ENCODE peak calls at places on chromosomes 3 and 15, in four cellular contexts. Q is esophagus squamous epithelium; C is GM19239; L is activated CD8-positive, alpha-beta memory T cell treated with anti-CD3 and anti-CD28 coated beads for 48 hours. B is an unnamed sample.

GRCh38 chr15:98648654-98649537 is 557 bp downstream of the IGF1R start:
- DNase-seq in L (no peak), C (peak; percentile 48), Q (no peak), B (peak; percentile 74)

GRCh38 chr3:30331519-30331918 is 274.9 kb upstream of the TGFBR2 start:
- DNase-seq in Q (no peak), C (no peak), L (no peak), B (no peak)

GRCh38 chr3:64266065-64266874 is 41.0 kb upstream of the PRICKLE2 start:
- DNase-seq in Q (no peak), C (no peak), L (no peak), B (peak; percentile 74)

GRCh38 chr3:9769426-9770275 is at the start of gene CAMK1:
- DNase-seq in C (peak; percentile 59), Q (no peak), L (no peak), B (peak; percentile 43)

GRCh38 chr3:44993471-44994205 is 17.6 kb downstream of the EXOSC7 start:
- DNase-seq in Q (no peak), C (no peak), L (no peak), B (no peak)

GRCh38 chr15:60972301-60972700 is 256.8 kb downstream of the RORA start:
- DNase-seq in L (no peak), C (no peak), Q (no peak), B (no peak)

GRCh38 chr3:30492581-30493192 is 113.7 kb upstream of the TGFBR2 start:
- DNase-seq in Q (no peak), L (no peak), C (no peak), B (no peak)

GRCh38 chr15:96309143-96309542 is 21.4 kb upstream of the NR2F2 start:
- DNase-seq in L (no peak), C (no peak), Q (no peak), B (no peak)

GRCh38 chr15:45162771-45163507 is 24.8 kb downstream of the SHF start:
- DNase-seq in C (peak; percentile 93), Q (no peak), L (peak; percentile 40), B (peak; percentile 46)

GRCh38 chr15:87871130-87871737 is 385.3 kb downstream of the NTRK3 start:
- DNase-seq in L (no peak), Q (no peak), C (no peak), B (no peak)

GRCh38 chr15:98428253-98428989 is 219.9 kb upstream of the IGF1R start:
- DNase-seq in Q (no peak), L (peak; percentile 41), C (peak; percentile 73), B (peak; percentile 87)

GRCh38 chr3:159762238-159762637 is 226.4 kb upstream of the IL12A start:
- DNase-seq in L (no peak), Q (no peak), C (no peak), B (no peak)

GRCh38 chr15:62068787-62069170 is 2.0 kb downstream of the C2CD4A start:
- DNase-seq in L (no peak), C (no peak), Q (no peak), B (no peak)

GRCh38 chr3:69357196-69357595 is 28.7 kb downstream of the FRMD4B start:
- DNase-seq in Q (no peak), L (no peak), C (no peak), B (no peak)

GRCh38 chr3:50591196-50591741 is 20.3 kb downstream of the CISH start:
- DNase-seq in L (peak; percentile 21), Q (no peak), C (no peak), B (no peak)

GRCh38 chr15:66876731-66877545 is 174.9 kb downstream of the SMAD6 start:
- DNase-seq in C (no peak), L (no peak), Q (no peak), B (no peak)

GRCh38 chr15:52529289-52529929 is 729 bp upstream of the MYO5A start:
- DNase-seq in C (peak; percentile 13), Q (no peak), L (peak; percentile 8), B (no peak)

GRCh38 chr15:51155906-51156305 is 61.2 kb upstream of the TNFAIP8L3 start:
- DNase-seq in L (no peak), Q (no peak), C (no peak), B (no peak)

GRCh38 chr3:47065681-47066080 is 86.2 kb downstream of the NBEAL2 start:
- DNase-seq in L (no peak), Q (no peak), C (no peak), B (no peak)